ENCODE peak calls at places on chromosomes 4 and X, in five cellular contexts. Y is HepG2, P is H1, C is NT2/D1, Z is GM12878. K is an unnamed sample.

GRCh38 chr4:61493470-61493869 is 293.3 kb downstream of the ADGRL3 start:
- DNase-seq in C (no peak), P (no peak), Y (no peak), Z (no peak), K (no peak)

GRCh38 chrX:97860206-97860605 is 976.5 kb downstream of the RPA4 start:
- DNase-seq in C (no peak), P (no peak), Z (no peak), Y (no peak), K (no peak)

GRCh38 chr4:175054980-175055379 is 136.8 kb downstream of the ADAM29 start:
- DNase-seq in Z (no peak), P (peak), C (peak), Y (no peak), K (no peak)

GRCh38 chr4:82968972-82969371 is 41.7 kb downstream of the LIN54 start:
- DNase-seq in C (no peak), Z (no peak), P (no peak), Y (no peak), K (no peak)

GRCh38 chr4:28948501-28948900 is 1771.7 kb upstream of the PCDH7 start:
- DNase-seq in C (no peak), P (no peak), Y (no peak), Z (no peak), K (no peak)

GRCh38 chrX:64885850-64886249 is 90.4 kb downstream of the ZC4H2 start:
- DNase-seq in Z (no peak), Y (no peak), C (peak), P (peak), K (peak)

GRCh38 chr4:180947421-180947820 is 1295.8 kb upstream of the TENM3 start:
- DNase-seq in C (no peak), P (no peak), Y (no peak), Z (no peak), K (peak)

GRCh38 chr4:84606645-84607044 is 23.7 kb downstream of the CDS1 start:
- DNase-seq in Z (no peak), Y (no peak), P (no peak), C (no peak), K (no peak)

GRCh38 chr4:138204507-138204906 is 37.6 kb downstream of the SLC7A11 start:
- DNase-seq in Y (peak), C (no peak), P (no peak), Z (no peak), K (no peak)

GRCh38 chr4:162770761-162771490 is 395.8 kb downstream of the NAF1 start:
- DNase-seq in Z (no peak), Y (no peak), C (no peak), P (no peak), K (no peak)

GRCh38 chr4:181952478-181952877 is 290.7 kb upstream of the TENM3 start:
- DNase-seq in P (no peak), Y (no peak), Z (no peak), C (no peak), K (no peak)

GRCh38 chrX:70455366-70456202 is 10.9 kb downstream of the DLG3 start:
- DNase-seq in Z (no peak), C (no peak), Y (no peak), P (peak), K (no peak)

GRCh38 chr4:128241425-128241913 is 46.1 kb downstream of the PGRMC2 start:
- DNase-seq in P (no peak), Z (no peak), Y (peak), C (no peak), K (no peak)

GRCh38 chr4:65658117-65658516 is 12.2 kb downstream of the EPHA5 start:
- DNase-seq in Z (no peak), Y (no peak), C (no peak), P (no peak), K (no peak)

GRCh38 chr4:156992943-156993342 is 21.3 kb upstream of the PDGFC start:
- DNase-seq in Z (no peak), P (no peak), Y (no peak), C (no peak), K (no peak)

GRCh38 chrX:67619253-67619652 is 75.4 kb downstream of the AR start:
- DNase-seq in Z (no peak), Y (no peak), P (no peak), C (no peak), K (no peak)

GRCh38 chr4:55549888-55550287 is 3.2 kb upstream of the CLOCK start:
- DNase-seq in Z (no peak), Y (no peak), C (no peak), P (no peak), K (no peak)

GRCh38 chr4:7647932-7648812 is 213.4 kb upstream of the PSAPL1 start:
- DNase-seq in C (no peak), P (no peak), Z (no peak), Y (peak), K (no peak)

GRCh38 chr4:176274441-176274840 is 5.4 kb upstream of the ASB5 start:
- DNase-seq in P (no peak), Z (no peak), Y (no peak), C (no peak), K (no peak)

GRCh38 chrX:75038925-75039324 is 113.7 kb upstream of the NEXMIF start:
- DNase-seq in C (peak), Y (peak), P (no peak), Z (peak), K (no peak)

GRCh38 chr4:169984203-169984602 is 42.0 kb downstream of the MFAP3L start:
- DNase-seq in P (no peak), C (no peak), Y (no peak), Z (no peak), K (no peak)

GRCh38 chr4:34814266-34814665 is 1430.0 kb downstream of the ARAP2 start:
- DNase-seq in C (no peak), Y (no peak), Z (no peak), P (no peak), K (no peak)

GRCh38 chr4:148515248-148515647 is 73.0 kb upstream of the NR3C2 start:
- DNase-seq in C (no peak), Z (no peak), Y (no peak), P (no peak), K (no peak)

GRCh38 chrX:123487226-123487625 is 245.6 kb downstream of the THOC2 start:
- DNase-seq in Z (no peak), Y (no peak), P (no peak), C (no peak), K (no peak)

GRCh38 chr4:95545526-95545925 is 3.2 kb downstream of the UNC5C start:
- DNase-seq in Y (no peak), Z (no peak), C (no peak), P (no peak), K (no peak)

GRCh38 chr4:80846210-80846609 is 184.3 kb upstream of the BMP3 start:
- DNase-seq in C (no peak), P (no peak), Z (no peak), Y (no peak), K (no peak)

GRCh38 chr4:80259012-80259411 is 7.5 kb upstream of the FGF5 start:
- DNase-seq in P (no peak), Y (no peak), C (no peak), Z (no peak), K (no peak)

GRCh38 chrX:7941390-7942042 is 14.3 kb upstream of the PNPLA4 start:
- DNase-seq in Z (no peak), Y (peak), P (no peak), C (no peak), K (no peak)

GRCh38 chr4:97238956-97239698 is 904.1 kb downstream of the STPG2 start:
- DNase-seq in Z (no peak), C (no peak), Y (no peak), P (no peak), K (no peak)

GRCh38 chr4:40375090-40375489 is 40.0 kb downstream of the CHRNA9 start:
- DNase-seq in C (no peak), P (no peak), Y (no peak), Z (no peak), K (no peak)

GRCh38 chr4:26822546-26822945 is 38.1 kb upstream of the STIM2 start:
- DNase-seq in Z (peak), C (no peak), P (no peak), Y (no peak), K (no peak)

GRCh38 chr4:77045490-77045889 is 30.3 kb downstream of the CCNI start:
- DNase-seq in Z (no peak), C (no peak), P (no peak), Y (no peak), K (no peak)

GRCh38 chr4:169225812-169226211 is 44.9 kb downstream of the SH3RF1 start:
- DNase-seq in Z (no peak), P (no peak), Y (no peak), C (no peak), K (no peak)

DNA sequence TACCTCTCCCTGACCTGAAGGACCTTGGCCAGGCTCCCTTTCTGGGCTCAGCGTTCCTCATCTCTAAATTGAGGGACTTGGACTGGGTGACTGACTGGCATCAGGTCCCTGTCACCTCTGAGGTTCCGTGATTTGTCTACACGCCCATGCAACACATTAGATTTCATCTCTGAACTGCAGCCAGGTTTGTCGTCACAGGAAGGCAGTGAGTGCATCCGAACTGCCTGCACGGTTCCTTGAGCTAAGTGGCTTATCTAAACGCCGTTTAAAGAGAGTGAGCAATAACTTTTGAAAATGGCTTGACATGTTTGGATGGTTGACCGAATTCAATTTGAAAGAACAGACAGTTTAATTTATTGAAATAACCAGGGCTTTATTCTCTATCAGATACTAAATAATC is 70.1 kb downstream of the PCYT1B start:
- DNase-seq in Y (no peak), C (no peak), P (no peak), Z (no peak), K (no peak)
- TF ChIP-seq SUZ12 in Y (no peak), C (no peak), P (no peak), Z (no peak), K (no peak)

DNA sequence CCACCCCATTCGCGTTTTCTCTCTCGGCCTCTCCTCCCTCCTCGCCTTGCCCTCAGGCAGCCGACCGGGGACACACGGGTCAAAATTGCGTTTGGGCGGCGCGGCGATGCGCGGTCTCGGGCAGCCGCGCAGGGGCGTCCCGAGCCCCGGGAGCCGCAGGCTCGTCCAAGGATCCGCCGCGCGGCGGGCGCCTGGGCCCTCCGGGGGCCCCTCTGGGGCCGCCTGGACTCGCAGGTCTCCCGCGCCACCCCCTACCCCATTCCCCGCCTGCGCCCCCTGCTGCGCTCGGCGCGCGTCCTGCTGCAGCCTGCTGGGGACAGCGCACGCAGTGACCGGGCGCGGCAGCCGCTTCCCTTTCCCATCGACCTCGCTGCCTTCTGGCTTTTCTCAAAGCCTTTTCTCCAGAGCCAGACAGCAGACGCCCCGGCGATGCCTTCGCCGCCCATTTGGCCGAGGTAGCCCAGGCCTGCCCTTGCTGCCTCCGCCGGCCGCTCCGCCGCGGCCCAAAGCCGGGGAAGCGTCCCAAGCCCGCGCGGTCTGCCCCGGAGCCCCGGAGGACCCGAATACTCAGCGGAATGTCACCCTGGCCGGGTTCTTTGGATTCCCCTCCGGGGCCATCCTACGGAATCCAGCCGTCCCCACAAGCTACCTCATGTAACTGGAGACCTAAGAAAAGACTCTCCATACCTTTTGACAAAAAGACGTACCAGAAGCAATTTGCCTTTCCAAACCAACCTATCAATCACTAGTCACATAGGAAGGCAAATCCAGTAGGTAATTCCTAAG is 16.5 kb downstream of the POU4F2 start:
- DNase-seq in Y (no peak), Z (no peak), P (peak), C (no peak), K (peak)
- TF ChIP-seq SUZ12 in Y (no peak), Z (no peak), P (peak), C (no peak), K (no peak)

GRCh38 chrX:154542723-154543424 is 3.8 kb downstream of the G6PD start:
- DNase-seq in Y (peak), C (no peak), Z (no peak), P (no peak), K (no peak)

GRCh38 chrX:154540897-154541535 is 5.6 kb downstream of the G6PD start:
- DNase-seq in Y (peak), P (no peak), Z (no peak), C (no peak), K (no peak)

GRCh38 chrX:154544885-154545284 is 1.8 kb downstream of the G6PD start:
- DNase-seq in Z (no peak), P (no peak), C (no peak), Y (no peak), K (no peak)

GRCh38 chrX:154541589-154541895 is 5.1 kb downstream of the G6PD start:
- DNase-seq in P (no peak), Z (no peak), Y (no peak), C (no peak), K (no peak)

GRCh38 chrX:154541896-154542722 is 4.5 kb downstream of the G6PD start:
- DNase-seq in Y (peak), C (no peak), Z (no peak), P (no peak), K (no peak)
- TF ChIP-seq SUZ12 in Y (no peak), C (no peak), Z (no peak), P (no peak), K (no peak)

GRCh38 chr4:99859618-99860017 is 34.6 kb downstream of the LAMTOR3 start:
- DNase-seq in Z (peak), Y (no peak), P (no peak), C (no peak), K (no peak)
- TF ChIP-seq SUZ12 in Z (no peak), Y (no peak), P (no peak), C (no peak), K (no peak)

GRCh38 chr4:74331252-74331651 is 23.0 kb downstream of the EPGN start:
- DNase-seq in Z (no peak), P (no peak), Y (no peak), C (no peak), K (no peak)
- TF ChIP-seq SUZ12 in Z (no peak), P (no peak), Y (no peak), C (no peak), K (no peak)

GRCh38 chr4:37068580-37068979 is 176.0 kb upstream of the NWD2 start:
- DNase-seq in P (peak), Y (peak), Z (no peak), C (no peak), K (no peak)

DNA sequence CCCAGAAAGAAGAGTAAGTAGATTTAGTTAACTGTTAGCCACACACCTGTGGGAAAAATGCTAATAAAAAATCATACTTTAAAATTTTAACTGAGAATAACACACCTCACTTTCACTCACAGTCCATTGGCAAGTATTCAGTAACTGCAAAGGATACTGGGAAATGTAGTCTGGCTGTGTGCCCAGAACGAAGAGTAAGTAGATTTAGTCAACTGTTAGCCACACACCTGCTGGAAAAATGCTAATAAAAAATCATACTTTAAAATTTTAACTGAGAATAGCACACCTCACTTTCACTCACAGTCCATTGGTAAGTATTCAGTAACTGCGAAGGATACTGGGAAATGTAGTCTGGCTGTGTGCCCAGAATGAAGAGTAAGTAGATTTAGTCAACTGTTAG is 178.4 kb upstream of the NWD2 start:
- DNase-seq in Y (no peak), P (no peak), C (no peak), Z (no peak), K (no peak)
- TF ChIP-seq SUZ12 in Y (no peak), P (no peak), C (no peak), Z (no peak), K (no peak)

GRCh38 chrX:113747274-113747973 is 836.5 kb upstream of the HTR2C start:
- DNase-seq in P (no peak), Z (no peak), Y (no peak), C (no peak), K (no peak)
- TF ChIP-seq SUZ12 in P (no peak), Z (no peak), Y (no peak), C (no peak), K (no peak)

DNA sequence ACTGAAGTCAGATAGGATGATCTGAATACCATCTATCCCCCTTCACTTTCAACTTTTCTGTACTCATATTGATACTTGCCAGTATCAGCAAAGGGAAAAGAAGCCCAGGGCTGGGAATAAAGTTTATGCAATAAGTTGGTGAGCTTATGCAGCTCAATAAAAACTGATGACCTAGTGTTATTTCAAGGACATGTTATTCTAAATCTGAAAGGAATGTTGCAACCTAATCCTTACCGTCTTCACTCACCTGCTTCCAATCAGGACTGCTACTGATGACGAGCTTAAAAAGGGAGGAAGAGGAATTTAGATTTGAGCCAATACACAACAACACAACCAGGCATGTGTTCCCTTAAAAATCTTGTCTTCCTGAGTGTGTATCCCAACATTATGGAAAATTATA is 419.9 kb downstream of the SPRY1 start:
- DNase-seq in Y (no peak), P (no peak), Z (no peak), C (no peak), K (no peak)
- TF ChIP-seq SUZ12 in Y (no peak), P (no peak), Z (no peak), C (no peak), K (no peak)

GRCh38 chrX:101191217-101191750 is 28.3 kb upstream of the DRP2 start:
- DNase-seq in P (peak), Z (no peak), C (no peak), Y (no peak), K (no peak)
- TF ChIP-seq SUZ12 in P (no peak), Z (no peak), C (no peak), Y (no peak), K (no peak)

DNA sequence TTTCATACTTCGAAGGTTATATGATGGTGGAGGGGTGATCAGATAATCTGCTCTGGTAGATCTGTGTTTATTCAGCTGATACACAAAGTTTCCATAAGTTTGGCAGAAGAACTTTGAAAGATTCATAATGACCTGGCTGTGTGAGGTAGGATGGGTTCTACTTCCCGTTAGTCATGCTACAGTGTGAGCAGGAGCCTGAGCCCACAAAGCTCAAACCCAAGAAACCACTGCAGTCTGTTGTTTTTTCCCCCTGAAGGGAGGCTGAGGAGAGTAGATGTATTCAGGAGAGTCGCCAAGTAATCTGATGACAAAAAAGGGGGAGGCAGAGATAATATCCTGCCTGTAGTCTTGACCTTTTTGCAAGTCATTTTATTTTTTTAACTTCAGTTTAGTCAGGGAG is 52.8 kb upstream of the PPP3CA start:
- DNase-seq in Y (no peak), Z (no peak), P (no peak), C (no peak), K (no peak)
- TF ChIP-seq SUZ12 in Y (no peak), Z (no peak), P (no peak), C (no peak), K (no peak)

K was measured in HEK293T.